ENCODE peak calls at places on chromosomes 6 and 20, in nine cellular contexts. R, U, B, P, Y, C, X, L and K are unnamed samples.
A peak's percentile ranks its signal among the peaks of the same experiment; 100 is the strongest.

GRCh38 chr20:21505810-21506530 is 7.9 kb downstream of the NKX2-2 start:
- DNase-seq in X (peak; percentile 55), U (no peak), L (peak; percentile 57), P (peak; percentile 39), C (no peak), B (peak; percentile 90), R (peak; percentile 73), Y (no peak), K (peak; percentile 81)

GRCh38 chr6:90079555-90080490 is 185.6 kb downstream of the GJA10 start:
- DNase-seq in C (no peak), P (no peak), B (no peak), U (no peak), R (no peak), Y (no peak), L (no peak), X (no peak), K (no peak)

GRCh38 chr6:10507298-10507697 is 13.9 kb upstream of the GCNT2 start:
- DNase-seq in B (no peak), X (no peak), R (no peak), L (no peak), C (no peak), Y (no peak), U (no peak), P (no peak), K (no peak)

GRCh38 chr6:139500977-139501376 is 126.5 kb upstream of the CITED2 start:
- DNase-seq in C (no peak), R (no peak), U (no peak), Y (no peak), X (peak; percentile 15), B (no peak), P (no peak), L (no peak), K (no peak)

GRCh38 chr6:75089921-75090320 is 115.9 kb downstream of the COL12A1 start:
- DNase-seq in X (no peak), B (no peak), R (no peak), C (no peak), U (no peak), Y (no peak), L (no peak), P (no peak), K (no peak)

GRCh38 chr6:47455533-47456209 is 21.9 kb upstream of the CD2AP start:
- DNase-seq in U (no peak), L (peak; percentile 93), P (peak; percentile 9), R (no peak), C (no peak), Y (no peak), B (no peak), X (no peak), K (no peak)

GRCh38 chr6:28841290-28841689 is 82.5 kb downstream of the TRIM27 start:
- DNase-seq in R (peak; percentile 48), X (peak; percentile 3), L (no peak), C (no peak), U (peak; percentile 63), Y (no peak), P (no peak), B (no peak), K (no peak)

GRCh38 chr20:38633577-38634093 is 32.0 kb downstream of the ARHGAP40 start:
- DNase-seq in X (peak; percentile 61), P (peak; percentile 14), C (no peak), U (peak; percentile 70), B (peak; percentile 91), Y (no peak), R (peak; percentile 54), L (peak; percentile 76), K (peak; percentile 85)

GRCh38 chr6:145711372-145711771 is 23.9 kb downstream of the EPM2A start:
- DNase-seq in R (no peak), Y (no peak), C (no peak), X (no peak), L (no peak), U (no peak), P (no peak), B (no peak), K (no peak)

GRCh38 chr20:38861071-38861401 is 55.5 kb downstream of the PPP1R16B start:
- DNase-seq in R (no peak), B (no peak), Y (no peak), L (no peak), X (no peak), C (no peak), U (peak; percentile 38), P (no peak), K (no peak)

GRCh38 chr6:44229376-44230033 is 6.1 kb downstream of the SLC29A1 start:
- DNase-seq in R (no peak), Y (peak; percentile 62), B (no peak), L (no peak), P (no peak), C (no peak), X (no peak), U (no peak), K (no peak)

GRCh38 chr6:49462071-49462470 is 982 bp downstream of the MMUT start:
- DNase-seq in U (peak; percentile 24), R (no peak), X (peak; percentile 27), B (no peak), L (peak; percentile 14), P (peak; percentile 19), C (no peak), Y (no peak), K (no peak)

GRCh38 chr6:21599074-21599639 is 5.6 kb downstream of the SOX4 start:
- DNase-seq in U (no peak), C (no peak), L (no peak), B (no peak), X (no peak), Y (no peak), R (no peak), P (no peak), K (no peak)

GRCh38 chr6:27260836-27261375 is 13.4 kb downstream of the PRSS16 start:
- DNase-seq in Y (no peak), R (no peak), B (no peak), P (no peak), L (no peak), X (peak; percentile 31), C (no peak), U (no peak), K (no peak)

GRCh38 chr6:106444777-106445507 is 84.4 kb downstream of the CRYBG1 start:
- DNase-seq in B (no peak), U (peak; percentile 85), P (peak; percentile 61), Y (no peak), X (peak; percentile 76), C (peak; percentile 57), R (peak; percentile 66), L (peak; percentile 70), K (peak; percentile 69)

GRCh38 chr6:105482956-105483355 is 80.1 kb upstream of the PREP start:
- DNase-seq in R (no peak), Y (no peak), C (no peak), P (no peak), L (no peak), X (no peak), U (no peak), B (no peak), K (no peak)

GRCh38 chr6:219641-220198 is 72.6 kb upstream of the DUSP22 start:
- DNase-seq in R (no peak), L (peak; percentile 70), X (peak; percentile 48), P (peak; percentile 62), U (peak; percentile 20), C (no peak), B (no peak), Y (peak; percentile 74), K (no peak)

GRCh38 chr6:158775832-158776231 is 43.3 kb downstream of the EZR start:
- DNase-seq in B (no peak), R (no peak), Y (peak; percentile 60), P (no peak), X (no peak), U (no peak), L (no peak), C (no peak), K (no peak)

GRCh38 chr6:470901-471448 is 79.4 kb downstream of the IRF4 start:
- DNase-seq in R (no peak), C (no peak), B (no peak), U (peak; percentile 63), X (no peak), Y (no peak), P (no peak), L (no peak), K (peak; percentile 71)

GRCh38 chr20:1841554-1842140 is 53.6 kb upstream of the SIRPA start:
- DNase-seq in R (no peak), P (no peak), U (no peak), C (no peak), L (no peak), B (no peak), X (no peak), Y (peak; percentile 93), K (no peak)

GRCh38 chr6:159842035-159842434 is 42.0 kb downstream of the PNLDC1 start:
- DNase-seq in P (peak; percentile 4), U (no peak), X (peak; percentile 34), B (no peak), L (peak; percentile 33), C (no peak), R (peak; percentile 33), Y (no peak), K (no peak)
- TF ChIP-seq CTCF in P (peak; percentile 50), U (peak; percentile 27), X (peak; percentile 53), B (peak; percentile 60), L (peak; percentile 56), C (peak; percentile 67), R (peak; percentile 31), Y (no peak), K (no peak)

DNA sequence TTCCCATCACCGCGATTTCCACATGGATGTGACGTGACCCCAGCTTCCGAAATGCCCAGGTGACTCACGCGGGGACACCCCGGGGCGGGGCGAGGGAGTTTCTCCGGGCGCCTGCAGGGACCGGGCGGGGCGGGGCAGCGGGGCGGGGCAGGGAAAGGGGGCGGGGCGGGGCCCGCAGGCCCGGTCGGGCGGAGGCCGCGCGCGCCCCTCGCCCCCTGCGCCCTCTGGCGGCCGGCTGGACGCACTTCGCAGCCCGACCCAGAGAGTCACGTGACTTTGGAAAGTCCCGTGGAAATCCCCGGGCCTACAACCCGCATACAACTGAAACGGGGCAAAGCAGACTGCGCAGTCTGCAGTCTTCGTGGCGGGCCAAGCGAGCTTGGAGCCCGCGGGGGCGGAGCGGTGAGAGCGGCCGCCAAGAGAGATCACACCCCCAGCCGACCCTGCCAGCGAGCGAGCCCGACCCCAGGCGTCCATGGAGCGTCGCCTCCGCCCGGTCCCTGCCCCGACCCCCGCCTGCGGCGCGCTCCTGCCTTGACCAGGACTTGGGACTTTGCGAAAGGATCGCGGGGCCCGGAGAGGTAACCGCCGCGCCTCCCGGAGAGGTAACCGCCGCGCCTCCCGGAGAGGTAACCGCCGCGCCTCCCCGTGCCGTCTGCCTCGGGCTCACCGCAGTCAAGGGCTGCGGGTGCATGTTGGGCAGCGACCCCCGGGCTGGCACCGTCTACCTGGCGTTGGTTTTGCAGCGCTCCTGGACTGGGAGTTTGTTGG is at the start of gene TNFAIP3:
- DNase-seq in R (peak; percentile 87), P (peak; percentile 91), X (peak; percentile 97), B (peak; percentile 88), U (peak; percentile 96), L (peak; percentile 90), C (peak; percentile 56), Y (peak; percentile 98), K (peak; percentile 96)
- TF ChIP-seq CTCF in R (peak; percentile 81), P (peak; percentile 53), X (peak; percentile 54), B (peak; percentile 73), U (peak; percentile 64), L (peak; percentile 47), C (peak; percentile 97), Y (peak; percentile 48), K (peak; percentile 95)

GRCh38 chr20:45308078-45308778 is at the start of gene MATN4:
- DNase-seq in L (no peak), B (peak; percentile 80), U (no peak), R (no peak), X (no peak), C (no peak), Y (no peak), P (no peak), K (no peak)
- TF ChIP-seq CTCF in L (no peak), B (peak; percentile 55), U (peak; percentile 12), R (no peak), X (no peak), C (no peak), Y (no peak), P (no peak), K (no peak)

GRCh38 chr6:157638779-157639178 is 184.3 kb upstream of the SNX9 start:
- DNase-seq in Y (peak; percentile 58), U (no peak), P (no peak), B (no peak), X (no peak), L (no peak), R (no peak), C (no peak), K (no peak)
- TF ChIP-seq CTCF in Y (no peak), U (no peak), P (no peak), B (no peak), X (no peak), L (no peak), R (no peak), C (no peak), K (no peak)